ENCODE peak calls at places on chromosomes 3 and 15, in six cellular contexts. O, G, W, A, X and D are unnamed samples.

GRCh38 chr3:11508346-11509174 is 135.2 kb downstream of the VGLL4 start:
- DNase-seq in O (no peak), G (no peak), W (no peak), A (no peak), X (no peak), D (no peak)

GRCh38 chr3:182058488-182058887 is 346.8 kb downstream of the SOX2 start:
- DNase-seq in O (no peak), G (no peak), W (no peak), A (no peak), X (no peak), D (no peak)

GRCh38 chr15:99436472-99437314 is 129.1 kb upstream of the MEF2A start:
- DNase-seq in O (no peak), G (no peak), W (no peak), A (no peak), X (peak; percentile 19), D (no peak)

GRCh38 chr15:77115179-77115578 is 44.3 kb upstream of the TSPAN3 start:
- DNase-seq in O (no peak), G (no peak), W (no peak), A (no peak), X (no peak), D (no peak)

GRCh38 chr15:33618300-33618699 is 307.5 kb downstream of the RYR3 start:
- DNase-seq in O (no peak), G (no peak), W (no peak), A (no peak), X (no peak), D (no peak)

GRCh38 chr15:63169796-63170195 is 12.5 kb upstream of the RPS27L start:
- DNase-seq in O (no peak), G (no peak), W (no peak), A (no peak), X (no peak), D (no peak)

GRCh38 chr3:50189274-50189673 is 2.1 kb upstream of the GNAT1 start:
- DNase-seq in O (no peak), G (peak; percentile 73), W (no peak), A (peak; percentile 40), X (peak; percentile 73), D (peak; percentile 79)

GRCh38 chr15:100383302-100384107 is 41.7 kb upstream of the ADAMTS17 start:
- DNase-seq in O (no peak), G (peak; percentile 64), W (no peak), A (peak; percentile 8), X (peak; percentile 30), D (peak; percentile 63)

GRCh38 chr3:66041116-66041515 is 2.4 kb upstream of the MAGI1 start:
- DNase-seq in O (no peak), G (no peak), W (no peak), A (no peak), X (no peak), D (no peak)

DNA sequence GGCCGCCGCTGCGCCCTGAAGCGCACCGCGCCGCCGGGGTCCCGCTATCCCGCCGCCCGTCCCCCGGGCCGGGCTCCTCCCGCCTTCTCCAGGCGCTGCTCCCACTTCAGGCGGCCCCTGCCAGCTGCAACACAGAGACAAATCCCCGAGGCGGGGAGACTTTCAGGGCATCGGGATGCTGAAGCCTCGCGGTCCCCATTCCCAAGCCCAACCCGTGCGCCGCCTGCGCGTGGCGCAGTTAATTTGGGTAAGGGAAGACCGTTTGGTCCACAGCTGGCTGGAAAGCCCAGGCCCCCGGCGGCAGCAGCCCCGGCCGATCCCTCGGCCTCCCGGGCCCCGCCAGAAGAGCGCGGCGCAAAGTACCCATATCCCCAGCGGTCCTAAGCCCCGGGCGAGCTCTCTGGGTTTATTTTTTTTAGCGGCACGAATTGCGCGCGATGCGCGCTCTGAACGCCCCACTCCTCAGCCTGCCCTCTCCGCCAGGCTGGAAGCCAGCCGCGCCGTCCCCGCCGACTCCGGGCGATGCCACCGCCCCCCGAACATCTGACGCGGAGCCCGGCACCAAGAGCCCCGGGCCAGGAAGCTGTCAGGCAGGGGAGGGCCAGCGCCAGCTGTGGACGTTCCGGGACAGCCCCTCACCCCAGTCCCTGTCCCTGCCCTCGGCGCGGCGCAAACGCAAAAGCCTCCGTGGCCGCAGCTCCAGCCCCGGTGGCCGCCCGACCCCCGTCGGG is 517 bp downstream of the FBN1 start:
- DNase-seq in O (no peak), G (peak; percentile 58), W (peak; percentile 57), A (no peak), X (peak; percentile 74), D (no peak)
- TF ChIP-seq POLR2A in O (no peak), G (no peak), W (no peak), A (no peak), X (no peak), D (no peak)

GRCh38 chr15:90529008-90529368 is 735 bp upstream of the CRTC3 start:
- DNase-seq in O (no peak), G (no peak), W (no peak), A (no peak), X (no peak), D (no peak)

GRCh38 chr15:90535254-90535653 is 5.5 kb downstream of the CRTC3 start:
- DNase-seq in O (no peak), G (no peak), W (no peak), A (no peak), X (no peak), D (no peak)

GRCh38 chr15:90531147-90531546 is 1.4 kb downstream of the CRTC3 start:
- DNase-seq in O (no peak), G (no peak), W (no peak), A (no peak), X (no peak), D (no peak)

GRCh38 chr15:90530250-90531051 is 728 bp downstream of the CRTC3 start:
- DNase-seq in O (no peak), G (peak; percentile 40), W (peak; percentile 73), A (no peak), X (peak; percentile 78), D (peak; percentile 68)

DNA sequence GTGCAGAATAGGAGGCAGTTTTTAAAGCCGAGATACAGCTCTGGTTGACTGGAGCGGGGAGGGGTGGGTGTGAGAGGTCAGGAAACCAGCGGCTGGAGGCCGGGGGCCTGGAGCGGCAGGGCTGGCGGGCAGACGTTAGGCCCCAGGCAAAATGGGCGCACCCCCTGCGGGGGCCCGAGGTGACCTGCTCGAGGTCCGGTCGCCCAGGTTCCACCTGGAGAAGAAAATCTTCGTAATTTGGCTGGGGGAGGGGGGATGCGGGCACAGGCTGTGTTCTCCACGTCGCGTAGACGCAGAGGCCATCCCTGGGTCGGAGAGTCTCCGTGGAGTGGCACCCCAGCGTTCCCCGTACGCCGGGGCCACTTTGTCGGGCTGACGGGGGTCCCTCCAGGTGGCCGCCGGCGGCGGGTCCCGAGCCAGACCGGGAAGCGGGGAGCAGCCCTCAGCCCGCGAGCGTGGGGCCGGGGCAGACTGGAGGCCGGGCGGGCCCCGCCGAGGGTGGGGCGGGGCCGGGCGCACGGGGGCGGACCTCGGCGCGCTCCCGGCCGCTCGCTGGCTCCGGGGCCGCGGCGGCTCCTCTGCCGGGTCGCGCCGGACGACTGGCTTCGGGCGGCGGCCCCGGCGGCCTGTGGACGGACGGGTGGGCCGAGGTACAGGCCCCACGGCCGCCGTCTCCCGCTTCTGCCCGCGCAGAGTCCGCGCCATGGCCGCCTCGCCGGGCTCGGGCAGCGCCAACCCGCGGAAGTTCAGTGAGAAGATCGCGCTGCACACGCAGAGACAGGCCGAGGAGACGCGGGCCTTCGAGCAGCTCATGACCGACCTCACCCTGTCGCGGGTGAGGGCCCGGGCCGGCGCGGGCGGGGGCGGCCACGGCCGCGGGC is at the start of gene CRTC3:
- DNase-seq in O (no peak), G (peak; percentile 68), W (peak; percentile 70), A (no peak), X (peak; percentile 76), D (peak; percentile 72)
- TF ChIP-seq POLR2A in O (no peak), G (peak; percentile 82), W (no peak), A (no peak), X (peak; percentile 62), D (peak; percentile 54)

GRCh38 chr3:45659661-45660566 is 29.3 kb upstream of the SACM1L start:
- DNase-seq in O (no peak), G (peak; percentile 82), W (no peak), A (peak; percentile 41), X (peak; percentile 79), D (peak; percentile 46)

GRCh38 chr3:45655906-45656305 is 33.3 kb upstream of the SACM1L start:
- DNase-seq in O (no peak), G (no peak), W (no peak), A (no peak), X (no peak), D (no peak)

GRCh38 chr3:45657853-45658252 is 31.3 kb upstream of the SACM1L start:
- DNase-seq in O (no peak), G (no peak), W (no peak), A (no peak), X (no peak), D (no peak)

GRCh38 chr3:45654344-45654934 is 34.8 kb upstream of the SACM1L start:
- DNase-seq in O (no peak), G (no peak), W (no peak), A (no peak), X (no peak), D (peak; percentile 71)

GRCh38 chr3:45656575-45657363 is 32.4 kb upstream of the SACM1L start:
- DNase-seq in O (no peak), G (peak; percentile 95), W (peak; percentile 61), A (peak; percentile 89), X (peak; percentile 86), D (peak; percentile 94)
- TF ChIP-seq POLR2A in O (no peak), G (no peak), W (no peak), A (no peak), X (no peak), D (no peak)

DNA sequence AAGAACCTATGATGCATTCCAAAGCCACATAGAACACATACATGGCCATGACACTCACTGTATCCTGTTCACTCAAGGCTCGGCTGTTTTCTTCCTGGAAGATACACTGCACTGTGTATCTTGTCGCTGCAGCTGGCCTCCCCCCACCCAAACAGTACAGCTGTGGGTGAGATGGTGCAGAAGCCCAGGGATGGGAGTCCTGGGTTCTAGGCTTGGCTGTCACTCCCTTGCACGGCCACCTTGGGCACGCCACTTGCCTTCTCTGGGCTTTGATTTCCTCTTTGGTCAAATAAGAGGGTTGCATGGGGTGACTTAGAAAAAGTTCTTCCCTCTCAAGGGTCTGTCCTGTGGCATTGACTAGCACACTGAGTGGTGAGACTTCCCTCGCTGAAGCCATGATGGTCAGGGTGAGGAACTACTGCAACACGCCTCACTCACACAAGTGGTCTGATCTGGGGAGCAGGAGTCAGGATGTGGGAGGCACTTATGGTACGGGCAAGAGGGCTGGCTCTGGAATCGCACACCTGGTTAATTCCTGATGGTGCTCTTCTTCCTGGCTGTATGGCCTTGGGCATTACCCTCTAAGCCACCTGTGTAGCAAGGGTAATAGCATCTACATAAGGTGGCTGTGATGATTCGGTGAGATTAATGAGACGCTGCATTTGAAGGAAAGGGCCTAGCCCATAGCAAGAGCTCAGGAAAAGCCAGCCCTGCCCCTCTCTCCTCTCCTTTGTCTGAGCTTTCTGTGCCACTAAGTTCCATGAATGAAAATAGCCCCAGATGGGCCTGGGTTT is 44.0 kb downstream of the ANP32A start:
- DNase-seq in O (no peak), G (no peak), W (no peak), A (no peak), X (no peak), D (peak; percentile 28)
- TF ChIP-seq POLR2A in O (no peak), G (no peak), W (no peak), A (no peak), X (no peak), D (no peak)

GRCh38 chr3:12663936-12664908 is at the start of gene RAF1:
- DNase-seq in O (peak; percentile 89), G (peak; percentile 98), W (peak; percentile 89), A (peak; percentile 95), X (peak; percentile 99), D (peak; percentile 98)
- TF ChIP-seq POLR2A in O (peak; percentile 81), G (peak; percentile 78), W (peak; percentile 83), A (peak; percentile 90), X (peak; percentile 88), D (peak; percentile 93)